ENCODE peak calls at places on chromosomes 6 and 20, in eight cellular contexts. E is GM10248; P is CD8-positive, alpha-beta T cell; H is DMS79 treated with DMSO at 0.1 percent for 48 hours; A is HTR-8/SVneo; M is HS-5; C is anterior cingulate cortex; V is lower lobe of right lung. N is an unnamed sample.

GRCh38 chr6:55239099-55239498 is 64.8 kb downstream of the HCRTR2 start:
- DNase-seq in H (peak), A (no peak), E (no peak), C (no peak), P (no peak), M (no peak), V (no peak), N (no peak)

GRCh38 chr6:30981942-30982772 is 1.4 kb upstream of the MUC21 start:
- DNase-seq in A (peak), M (peak), E (no peak), C (no peak), P (no peak), H (no peak), V (no peak), N (no peak)

GRCh38 chr6:17816921-17817611 is 110.3 kb upstream of the NUP153 start:
- DNase-seq in C (no peak), A (peak), V (no peak), H (no peak), M (no peak), P (no peak), E (no peak), N (no peak)

GRCh38 chr6:44974511-44974910 is 353.6 kb upstream of the RUNX2 start:
- DNase-seq in M (no peak), P (no peak), E (no peak), C (no peak), H (no peak), V (no peak), A (no peak), N (no peak)

GRCh38 chr20:44204156-44204831 is 6.3 kb downstream of the OSER1 start:
- DNase-seq in H (no peak), M (peak), C (no peak), A (peak), V (no peak), E (no peak), P (no peak), N (no peak)

GRCh38 chr6:69391106-69391505 is 405.7 kb downstream of the LMBRD1 start:
- DNase-seq in C (no peak), A (no peak), E (no peak), H (no peak), V (no peak), M (no peak), P (no peak), N (no peak)

GRCh38 chr20:46117704-46118467 is at the start of gene CD40:
- DNase-seq in C (peak), V (peak), M (peak), A (peak), H (no peak), P (peak), E (peak), N (peak)

GRCh38 chr20:21632031-21632430 is 73.4 kb upstream of the PAX1 start:
- DNase-seq in P (no peak), M (no peak), C (no peak), E (no peak), A (no peak), V (no peak), H (no peak), N (no peak)

GRCh38 chr20:36862857-36863668 is 12.9 kb upstream of the TLDC2 start:
- DNase-seq in E (no peak), H (no peak), A (no peak), M (no peak), V (no peak), C (no peak), P (no peak), N (no peak)